ENCODE peak calls at places on chromosomes 13 and 19, in six cellular contexts. S is WTC11, N is heart right ventricle, J is thoracic aorta, Z is left ventricle myocardium inferior, L is GM23338. M is an unnamed sample.

GRCh38 chr13:43232866-43233265 is 209.5 kb downstream of the DNAJC15 start:
- DNase-seq in N (no peak), J (no peak), Z (no peak), S (no peak), L (no peak), M (no peak)

GRCh38 chr19:17248011-17248776 is 2.5 kb upstream of the NR2F6 start:
- DNase-seq in L (peak), S (peak), Z (no peak), J (no peak), N (no peak), M (peak)

GRCh38 chr13:29081036-29081435 is 260.9 kb downstream of the MTUS2 start:
- DNase-seq in N (no peak), S (no peak), Z (no peak), J (no peak), L (no peak), M (no peak)

GRCh38 chr13:32538234-32538620 is 368 bp downstream of the N4BP2L2 start:
- DNase-seq in S (peak), J (no peak), L (no peak), N (peak), Z (peak), M (no peak)

GRCh38 chr13:25943666-25944065 is 108.2 kb downstream of the SHISA2 start:
- DNase-seq in Z (no peak), N (no peak), J (no peak), L (no peak), S (no peak), M (no peak)

GRCh38 chr19:39111593-39112199 is 13.9 kb upstream of the PAK4 start:
- DNase-seq in Z (no peak), S (no peak), J (no peak), L (no peak), N (no peak), M (peak)

GRCh38 chr19:13597625-13598024 is 91.3 kb upstream of the CACNA1A start:
- DNase-seq in N (peak), L (peak), Z (no peak), S (peak), J (no peak), M (peak)

GRCh38 chr13:47837104-47837880 is 163.8 kb downstream of the SUCLA2 start:
- DNase-seq in L (peak), S (no peak), J (no peak), N (no peak), Z (no peak), M (no peak)

GRCh38 chr19:11203194-11204075 is 6.1 kb upstream of the KANK2 start:
- DNase-seq in L (peak), J (peak), N (peak), Z (peak), S (peak), M (peak)

GRCh38 chr19:49133621-49134454 is 14.5 kb downstream of the PPFIA3 start:
- DNase-seq in J (no peak), L (peak), N (peak), Z (peak), S (peak), M (peak)

GRCh38 chr19:42279902-42280760 is 11.1 kb downstream of the CIC start:
- DNase-seq in S (peak), L (peak), N (peak), J (peak), Z (peak), M (peak)

GRCh38 chr19:4624733-4625362 is 14.5 kb upstream of the TNFAIP8L1 start:
- DNase-seq in Z (no peak), J (no peak), L (peak), N (no peak), S (peak), M (no peak)

GRCh38 chr19:30074741-30075460 is 132.9 kb downstream of the URI1 start:
- DNase-seq in J (no peak), N (no peak), L (no peak), S (no peak), Z (no peak), M (no peak)

GRCh38 chr19:42111811-42112210 is 20.4 kb downstream of the POU2F2 start:
- DNase-seq in N (no peak), S (no peak), L (no peak), Z (no peak), J (no peak), M (no peak)

GRCh38 chr19:2550431-2551171 is 74.7 kb downstream of the GADD45B start:
- DNase-seq in J (no peak), N (peak), L (peak), Z (peak), S (no peak), M (no peak)

GRCh38 chr19:17078038-17078919 is 2.7 kb downstream of the MYO9B start:
- DNase-seq in S (no peak), J (no peak), N (no peak), L (no peak), Z (no peak), M (no peak)

GRCh38 chr19:45758921-45759320 is 10.1 kb downstream of the SIX5 start:
- DNase-seq in S (no peak), Z (no peak), J (no peak), L (no peak), N (no peak), M (no peak)

GRCh38 chr19:45757696-45758095 is 11.4 kb downstream of the SIX5 start:
- DNase-seq in J (no peak), S (no peak), L (no peak), Z (no peak), N (no peak), M (no peak)

GRCh38 chr19:45752639-45753038 is 16.4 kb downstream of the SIX5 start:
- DNase-seq in N (no peak), Z (no peak), L (no peak), J (no peak), S (no peak), M (no peak)

GRCh38 chr19:45754323-45754722 is 14.7 kb downstream of the SIX5 start:
- DNase-seq in N (no peak), L (no peak), Z (no peak), J (no peak), S (no peak), M (no peak)

DNA sequence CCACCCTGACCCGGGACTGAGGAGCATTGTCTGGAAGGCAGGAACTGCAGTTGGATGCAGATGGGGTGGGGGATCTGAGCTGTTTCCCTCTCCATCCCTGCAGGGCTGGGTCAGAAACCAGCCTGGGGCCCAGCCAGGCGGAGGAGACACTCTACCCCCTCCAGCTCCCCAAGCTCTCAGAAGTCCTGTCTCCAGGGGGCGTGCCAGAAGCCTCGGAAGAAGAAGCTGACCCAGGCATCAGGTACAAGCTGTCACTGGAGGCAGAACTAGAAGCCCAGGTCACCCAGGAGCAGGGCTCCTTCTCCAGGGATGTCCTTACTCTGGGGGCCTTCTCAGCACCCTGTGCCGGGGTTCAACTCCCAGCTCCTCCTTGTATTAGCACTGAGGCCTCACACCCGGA is 15.5 kb downstream of the SIX5 start:
- DNase-seq in N (no peak), L (peak), S (peak), J (no peak), Z (no peak), M (no peak)
- TF ChIP-seq CTCF in N (no peak), L (peak), S (no peak), J (no peak), Z (no peak), M (no peak)

GRCh38 chr19:6551607-6552450 is 21.0 kb downstream of the TNFSF9 start:
- DNase-seq in J (no peak), N (no peak), S (peak), Z (no peak), L (peak), M (no peak)
- TF ChIP-seq CTCF in J (no peak), N (no peak), S (peak), Z (peak), L (peak), M (no peak)

DNA sequence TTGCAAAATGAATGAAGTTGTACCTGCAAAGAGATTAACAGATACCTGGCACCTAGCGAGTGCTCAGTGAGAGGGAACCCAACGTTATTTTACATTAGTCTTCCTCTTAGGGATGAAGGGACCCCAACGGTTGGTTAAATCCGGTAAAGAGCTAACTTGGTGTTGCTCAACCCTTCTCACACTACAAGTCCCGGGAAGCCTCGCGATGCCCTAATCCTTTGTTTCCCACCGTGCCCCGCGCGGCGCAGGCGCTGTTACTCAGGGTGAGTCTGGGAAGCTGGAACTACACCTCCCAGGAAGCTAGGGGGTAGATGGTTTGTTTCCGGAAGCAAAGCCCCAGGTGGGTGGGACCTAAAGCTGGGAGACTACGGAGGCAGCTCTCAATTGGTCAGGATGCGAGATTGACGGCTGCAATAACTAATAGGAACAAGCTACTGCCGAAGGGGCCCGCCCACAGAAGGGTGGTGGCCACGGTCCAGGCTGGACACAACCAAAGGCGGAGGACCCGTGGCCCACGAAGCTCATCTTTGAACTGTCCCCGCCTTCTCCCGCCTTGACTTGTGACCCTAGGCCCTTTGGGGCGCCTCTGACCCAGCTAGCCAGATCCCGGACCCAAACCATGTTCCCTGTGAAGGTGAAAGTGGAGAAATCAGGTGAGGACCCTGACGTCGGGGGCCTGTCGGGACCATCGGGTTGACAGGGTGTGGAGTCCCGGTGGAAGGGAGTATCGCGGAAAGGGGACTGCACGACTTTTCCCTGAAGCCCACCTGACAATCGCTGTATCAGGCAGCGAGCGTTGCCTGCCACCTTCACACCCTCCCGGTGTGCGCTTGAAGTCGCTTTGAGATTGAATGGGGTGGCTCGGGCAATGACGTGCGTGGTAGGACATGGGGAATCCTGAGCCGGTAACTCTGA is at the start of gene LIN37:
- DNase-seq in L (peak), J (peak), Z (peak), N (peak), S (peak), M (peak)
- TF ChIP-seq CTCF in L (no peak), J (no peak), Z (peak), N (peak), S (no peak), M (no peak)

GRCh38 chr19:40662925-40663711 is 27.3 kb downstream of the NUMBL start:
- DNase-seq in Z (peak), N (peak), L (peak), S (peak), J (peak), M (peak)
- TF ChIP-seq CTCF in Z (peak), N (peak), L (peak), S (peak), J (peak), M (peak)

M was measured in PC-9.